ENCODE peak calls at places on chromosome 10, in seven cellular contexts. F, V, Q, O, I, Y and B are unnamed samples.
A peak's percentile ranks its signal among the peaks of the same experiment; 100 is the strongest.

GRCh38 chr10:57336865-57337264 is 930.8 kb downstream of the IPMK start:
- DNase-seq in F (no peak), V (no peak), Q (no peak), O (no peak), I (no peak), Y (no peak), B (no peak)

GRCh38 chr10:22086730-22087364 is 83.3 kb upstream of the DNAJC1 start:
- DNase-seq in F (peak; percentile 54), V (peak; percentile 54), Q (no peak), O (peak; percentile 79), I (peak; percentile 83), Y (no peak), B (peak; percentile 79)

GRCh38 chr10:68212721-68213352 is 19.1 kb downstream of the ATOH7 start:
- DNase-seq in F (no peak), V (peak; percentile 67), Q (no peak), O (peak; percentile 73), I (peak; percentile 64), Y (no peak), B (peak; percentile 25)

GRCh38 chr10:62185914-62186692 is 82.5 kb downstream of the RTKN2 start:
- DNase-seq in F (no peak), V (no peak), Q (no peak), O (peak; percentile 26), I (no peak), Y (no peak), B (no peak)

GRCh38 chr10:34638405-34639054 is 176.6 kb downstream of the PARD3 start:
- DNase-seq in F (peak; percentile 75), V (peak; percentile 88), Q (peak; percentile 76), O (peak; percentile 79), I (peak; percentile 94), Y (peak; percentile 31), B (peak; percentile 81)

GRCh38 chr10:45471531-45472310 is 97.7 kb downstream of the ALOX5 start:
- DNase-seq in F (peak; percentile 68), V (no peak), Q (no peak), O (no peak), I (no peak), Y (no peak), B (peak; percentile 79)

GRCh38 chr10:29588640-29589421 is 45.9 kb downstream of the SVIL start:
- DNase-seq in F (no peak), V (peak; percentile 55), Q (no peak), O (peak; percentile 66), I (peak; percentile 98), Y (no peak), B (peak; percentile 86)

GRCh38 chr10:30111340-30111980 is 52.1 kb upstream of the JCAD start:
- DNase-seq in F (no peak), V (peak; percentile 89), Q (no peak), O (no peak), I (no peak), Y (no peak), B (no peak)

GRCh38 chr10:108877130-108877529 is 1046.2 kb downstream of the XPNPEP1 start:
- DNase-seq in F (no peak), V (peak; percentile 40), Q (peak; percentile 1), O (peak; percentile 60), I (no peak), Y (no peak), B (no peak)

GRCh38 chr10:89646833-89647570 is 2.0 kb upstream of the PANK1 start:
- DNase-seq in F (no peak), V (no peak), Q (peak; percentile 11), O (no peak), I (no peak), Y (no peak), B (no peak)

GRCh38 chr10:117131390-117132327 is 6.4 kb downstream of the VAX1 start:
- DNase-seq in F (peak; percentile 61), V (no peak), Q (no peak), O (no peak), I (no peak), Y (no peak), B (peak; percentile 46)

GRCh38 chr10:65793738-65794425 is 1132.0 kb upstream of the LRRTM3 start:
- DNase-seq in F (no peak), V (no peak), Q (no peak), O (no peak), I (no peak), Y (no peak), B (no peak)

GRCh38 chr10:113386005-113386404 is 166.8 kb upstream of the HABP2 start:
- DNase-seq in F (no peak), V (peak; percentile 56), Q (no peak), O (peak; percentile 50), I (peak; percentile 78), Y (no peak), B (no peak)

GRCh38 chr10:21519327-21519933 is 6.1 kb downstream of the SKIDA1 start:
- DNase-seq in F (no peak), V (no peak), Q (no peak), O (no peak), I (no peak), Y (no peak), B (no peak)

GRCh38 chr10:31599626-31600504 is 280.8 kb downstream of the ZEB1 start:
- DNase-seq in F (peak; percentile 4), V (peak; percentile 15), Q (no peak), O (no peak), I (no peak), Y (no peak), B (no peak)

GRCh38 chr10:127871631-127872010 is 21.1 kb downstream of the CLRN3 start:
- DNase-seq in F (no peak), V (no peak), Q (no peak), O (no peak), I (no peak), Y (no peak), B (no peak)

GRCh38 chr10:114526497-114527238 is 122.4 kb upstream of the AFAP1L2 start:
- DNase-seq in F (peak; percentile 93), V (peak; percentile 65), Q (peak; percentile 77), O (peak; percentile 82), I (peak; percentile 55), Y (peak; percentile 83), B (peak; percentile 98)

GRCh38 chr10:21526952-21527633 is 1.6 kb upstream of the SKIDA1 start:
- DNase-seq in F (peak; percentile 75), V (peak; percentile 58), Q (no peak), O (peak; percentile 75), I (peak; percentile 84), Y (no peak), B (peak; percentile 84)

GRCh38 chr10:35691522-35692236 is 49.6 kb upstream of the FZD8 start:
- DNase-seq in F (no peak), V (no peak), Q (no peak), O (no peak), I (no peak), Y (no peak), B (peak; percentile 71)

GRCh38 chr10:78578929-78579328 is 489.8 kb upstream of the ZMIZ1 start:
- DNase-seq in F (no peak), V (peak; percentile 43), Q (no peak), O (peak; percentile 10), I (peak; percentile 31), Y (no peak), B (no peak)

GRCh38 chr10:13296476-13296875 is 3.4 kb downstream of the PHYH start:
- DNase-seq in F (no peak), V (no peak), Q (no peak), O (no peak), I (no peak), Y (no peak), B (no peak)

GRCh38 chr10:69107667-69108066 is 16.3 kb upstream of the VPS26A start:
- DNase-seq in F (no peak), V (no peak), Q (no peak), O (no peak), I (no peak), Y (no peak), B (no peak)

GRCh38 chr10:15427836-15428414 is 56.8 kb upstream of the FAM171A1 start:
- DNase-seq in F (no peak), V (peak; percentile 54), Q (peak; percentile 53), O (peak; percentile 78), I (peak; percentile 58), Y (no peak), B (peak; percentile 71)

GRCh38 chr10:50536617-50537252 is 87.0 kb downstream of the SGMS1 start:
- DNase-seq in F (no peak), V (peak; percentile 65), Q (no peak), O (no peak), I (peak; percentile 52), Y (no peak), B (no peak)

GRCh38 chr10:12780634-12781601 is 220.6 kb downstream of the CCDC3 start:
- DNase-seq in F (no peak), V (peak; percentile 20), Q (no peak), O (no peak), I (peak; percentile 35), Y (no peak), B (no peak)

GRCh38 chr10:15719899-15720634 is at the start of gene ITGA8:
- DNase-seq in F (peak; percentile 65), V (no peak), Q (peak; percentile 57), O (peak; percentile 71), I (no peak), Y (no peak), B (peak; percentile 83)

GRCh38 chr10:98423691-98424120 is 8.7 kb upstream of the PYROXD2 start:
- DNase-seq in F (peak; percentile 85), V (no peak), Q (no peak), O (no peak), I (peak; percentile 66), Y (no peak), B (peak; percentile 68)

GRCh38 chr10:470339-471003 is 219.0 kb downstream of the DIP2C start:
- DNase-seq in F (peak; percentile 18), V (no peak), Q (no peak), O (no peak), I (no peak), Y (no peak), B (no peak)

GRCh38 chr10:9796567-9796966 is 1221.1 kb upstream of the CELF2 start:
- DNase-seq in F (no peak), V (no peak), Q (no peak), O (peak; percentile 5), I (no peak), Y (no peak), B (no peak)
- H3K79me1 ChIP-seq in F (no peaks in the 10 kb centered on the region), V (no peaks in the 10 kb centered on the region), Q (no peaks in the 10 kb centered on the region), O (no peaks in the 10 kb centered on the region), I (no peaks in the 10 kb centered on the region), Y (no peaks in the 10 kb centered on the region), B (no peaks in the 10 kb centered on the region)

GRCh38 chr10:36711371-36711770 is 414.0 kb upstream of the ANKRD30A start:
- DNase-seq in F (no peak), V (no peak), Q (no peak), O (no peak), I (no peak), Y (no peak), B (no peak)
- H3K18ac ChIP-seq in F (no peak overlapping the region), V (no peak overlapping the region), Q (no peak overlapping the region), O (no peak overlapping the region), I (no peak overlapping the region), Y (no peak overlapping the region), B (no peak overlapping the region)

DNA sequence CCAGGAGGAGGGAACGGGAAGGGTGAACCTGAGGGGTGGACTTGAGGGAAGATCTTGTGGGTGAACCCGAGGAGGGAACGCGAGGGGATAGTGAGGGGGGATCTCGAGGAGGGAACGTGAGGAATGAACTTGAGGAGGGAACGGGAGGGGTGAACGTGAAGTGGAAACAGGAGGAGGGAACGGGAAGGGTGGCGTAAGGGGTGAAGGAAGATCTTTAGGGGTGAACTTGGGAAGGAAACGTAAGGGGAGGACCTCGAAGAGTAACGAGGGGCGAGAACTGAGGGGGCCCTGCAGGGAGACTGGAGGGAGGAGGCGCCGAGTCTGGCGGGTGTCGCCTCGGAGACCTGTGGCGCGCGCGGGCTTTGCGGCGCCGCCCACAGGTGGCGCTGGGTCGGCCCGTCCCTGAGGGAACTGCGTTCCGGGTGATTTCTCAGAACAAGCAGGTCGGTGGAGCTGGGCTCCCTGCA is 677 bp downstream of the MYO3A start:
- DNase-seq in F (peak; percentile 63), V (no peak), Q (no peak), O (no peak), I (peak; percentile 31), Y (no peak), B (peak; percentile 68)
- H3K9ac ChIP-seq in F (peak overlapping the region; percentile 69), V (no peak overlapping the region), Q (peak overlapping the region; percentile 77), O (no peak overlapping the region), I (no peak overlapping the region), Y (no peak overlapping the region), B (peak overlapping the region; percentile 99)

GRCh38 chr10:106182542-106182941 is 982.0 kb downstream of the SORCS1 start:
- DNase-seq in F (no peak), V (no peak), Q (no peak), O (no peak), I (no peak), Y (no peak), B (no peak)
- H3K79me1 ChIP-seq in F (no peaks in the 10 kb centered on the region), V (no peaks in the 10 kb centered on the region), Q (no peaks in the 10 kb centered on the region), O (no peaks in the 10 kb centered on the region), I (no peaks in the 10 kb centered on the region), Y (no peaks in the 10 kb centered on the region), B (no peaks in the 10 kb centered on the region)